ENCODE peak calls at places on chromosome 18, in five cellular contexts. U, B, Y, H and C are unnamed samples. For H3K4me1, the result is how much of the 10 kb centered on the place peaks cover.

GRCh38 chr18:21243041-21243431 is 1.0 kb downstream of the GREB1L start:
- DNase-seq in B (no peak), Y (no peak), H (no peak), U (no peak), C (no peak)

GRCh38 chr18:41206341-41206740 is 748.7 kb upstream of the PIK3C3 start:
- DNase-seq in B (no peak), Y (no peak), H (no peak), U (no peak), C (no peak)

GRCh38 chr18:6376433-6377229 is 38.1 kb downstream of the L3MBTL4 start:
- DNase-seq in H (no peak), Y (no peak), U (no peak), B (no peak), C (no peak)

GRCh38 chr18:69261436-69261835 is 139.3 kb upstream of the DOK6 start:
- DNase-seq in U (no peak), H (no peak), Y (no peak), B (no peak), C (no peak)

GRCh38 chr18:11963991-11964484 is 17.3 kb upstream of the IMPA2 start:
- DNase-seq in Y (no peak), U (no peak), H (no peak), B (no peak), C (no peak)

GRCh38 chr18:69402219-69402989 is 1.7 kb downstream of the DOK6 start:
- DNase-seq in U (no peak), Y (no peak), H (no peak), B (no peak), C (no peak)

GRCh38 chr18:47370052-47370451 is 118.6 kb upstream of the SKOR2 start:
- DNase-seq in B (no peak), Y (no peak), U (no peak), H (no peak), C (no peak)

GRCh38 chr18:9711361-9712129 is 3.4 kb downstream of the RAB31 start:
- DNase-seq in U (peak), Y (no peak), B (peak), H (peak), C (no peak)

GRCh38 chr18:6781846-6782245 is 52.3 kb downstream of the ARHGAP28 start:
- DNase-seq in H (no peak), Y (no peak), U (peak), B (no peak), C (no peak)

GRCh38 chr18:7514796-7515440 is 52.2 kb upstream of the PTPRM start:
- DNase-seq in U (no peak), B (no peak), Y (no peak), H (no peak), C (no peak)

GRCh38 chr18:29002747-29003146 is 825.8 kb upstream of the CDH2 start:
- DNase-seq in H (no peak), B (no peak), Y (no peak), U (no peak), C (no peak)

GRCh38 chr18:2903006-2903405 is 56.2 kb downstream of the EMILIN2 start:
- DNase-seq in Y (peak), B (no peak), H (peak), U (peak), C (no peak)

GRCh38 chr18:13437801-13438506 is 219.4 kb downstream of the LDLRAD4 start:
- DNase-seq in H (peak), Y (no peak), B (no peak), U (no peak), C (no peak)

GRCh38 chr18:36652503-36652902 is 176.3 kb downstream of the TPGS2 start:
- DNase-seq in H (no peak), U (no peak), Y (no peak), B (no peak), C (no peak)

GRCh38 chr18:48191494-48191893 is 217.7 kb downstream of the ZBTB7C start:
- DNase-seq in U (no peak), B (no peak), H (no peak), Y (no peak), C (no peak)

GRCh38 chr18:13213036-13213795 is 5.3 kb upstream of the LDLRAD4 start:
- DNase-seq in Y (no peak), U (no peak), B (no peak), H (no peak), C (no peak)

GRCh38 chr18:74862094-74862493 is 264.4 kb downstream of the ZNF407 start:
- DNase-seq in B (no peak), Y (no peak), U (no peak), H (no peak), C (no peak)

GRCh38 chr18:41753826-41754225 is 201.2 kb upstream of the PIK3C3 start:
- DNase-seq in B (no peak), U (no peak), H (no peak), Y (no peak), C (no peak)

GRCh38 chr18:35524236-35524635 is 26.5 kb upstream of the INO80C start:
- DNase-seq in B (peak), H (no peak), Y (no peak), U (no peak), C (no peak)

GRCh38 chr18:67467188-67467587 is 49.3 kb downstream of the DSEL start:
- DNase-seq in U (no peak), Y (no peak), H (no peak), B (no peak), C (no peak)

GRCh38 chr18:74957588-74958224 is 251.2 kb downstream of the PTGR3 start:
- DNase-seq in U (no peak), Y (no peak), B (no peak), H (no peak), C (no peak)

GRCh38 chr18:2894131-2894840 is 47.5 kb downstream of the EMILIN2 start:
- DNase-seq in H (no peak), B (no peak), U (no peak), Y (no peak), C (no peak)

GRCh38 chr18:11872479-11873136 is 21.4 kb downstream of the CHMP1B start:
- DNase-seq in Y (no peak), H (peak), B (no peak), U (no peak), C (peak)

GRCh38 chr18:47150824-47151366 is 595 bp upstream of the HDHD2 start:
- DNase-seq in H (no peak), B (no peak), U (peak), Y (no peak), C (no peak)

GRCh38 chr18:79104137-79104536 is 34.9 kb downstream of the ATP9B start:
- DNase-seq in Y (no peak), H (no peak), B (no peak), U (no peak), C (no peak)

GRCh38 chr18:40832362-40832761 is 1122.7 kb upstream of the PIK3C3 start:
- DNase-seq in U (no peak), B (no peak), H (no peak), Y (no peak), C (no peak)

DNA sequence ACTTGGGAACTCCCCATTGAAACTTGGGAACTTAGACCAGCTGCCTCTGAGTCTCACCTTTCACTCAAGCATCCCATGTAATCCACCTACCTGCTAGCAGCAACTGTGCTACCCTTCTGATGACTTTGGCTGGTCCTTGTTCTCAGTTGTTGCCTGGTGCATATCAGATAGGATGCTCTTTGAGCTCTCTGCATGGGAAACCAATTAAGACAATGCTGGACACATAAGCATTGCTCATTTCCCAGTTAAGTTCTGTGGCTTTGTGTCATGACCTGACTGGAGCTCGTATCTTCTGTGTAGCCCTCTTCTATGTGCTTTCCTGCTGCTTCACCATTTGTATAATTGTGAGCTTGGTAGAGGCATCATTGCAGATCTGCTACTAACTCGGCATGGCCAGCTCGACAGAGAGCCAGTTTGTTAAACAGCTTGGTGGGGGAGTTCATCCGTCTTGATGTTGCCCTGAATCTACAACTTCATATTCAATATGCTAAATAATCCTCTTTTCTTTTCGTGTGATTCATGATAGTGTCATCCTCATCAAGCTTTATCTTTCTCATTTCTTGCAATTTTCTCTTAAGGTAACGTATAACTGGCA is 447.5 kb upstream of the SLC14A2 start:
- DNase-seq in B (no peak), U (no peak), H (no peak), Y (no peak), C (no peak)
- H3K4me1 ChIP-seq in B (under half), U (under half), H (under half), Y (under half), C (under half)

GRCh38 chr18:54528942-54529376 is 62.1 kb upstream of the DYNAP start:
- DNase-seq in H (no peak), U (no peak), Y (no peak), B (no peak), C (no peak)
- H3K27ac ChIP-seq in H (no peak), U (no peak), Y (no peak), B (no peak), C (no peak)

GRCh38 chr18:8609711-8610441 is 639 bp downstream of the RAB12 start:
- DNase-seq in B (peak), U (no peak), Y (peak), H (no peak), C (no peak)

GRCh38 chr18:8614875-8615274 is 5.6 kb downstream of the RAB12 start:
- DNase-seq in B (no peak), U (no peak), H (no peak), Y (no peak), C (no peak)

GRCh38 chr18:8610442-8610801 is 1.2 kb downstream of the RAB12 start:
- DNase-seq in Y (no peak), H (no peak), U (no peak), B (no peak), C (no peak)

GRCh38 chr18:8608795-8609673 is at the start of gene RAB12:
- DNase-seq in Y (peak), H (peak), B (peak), U (peak), C (peak)

DNA sequence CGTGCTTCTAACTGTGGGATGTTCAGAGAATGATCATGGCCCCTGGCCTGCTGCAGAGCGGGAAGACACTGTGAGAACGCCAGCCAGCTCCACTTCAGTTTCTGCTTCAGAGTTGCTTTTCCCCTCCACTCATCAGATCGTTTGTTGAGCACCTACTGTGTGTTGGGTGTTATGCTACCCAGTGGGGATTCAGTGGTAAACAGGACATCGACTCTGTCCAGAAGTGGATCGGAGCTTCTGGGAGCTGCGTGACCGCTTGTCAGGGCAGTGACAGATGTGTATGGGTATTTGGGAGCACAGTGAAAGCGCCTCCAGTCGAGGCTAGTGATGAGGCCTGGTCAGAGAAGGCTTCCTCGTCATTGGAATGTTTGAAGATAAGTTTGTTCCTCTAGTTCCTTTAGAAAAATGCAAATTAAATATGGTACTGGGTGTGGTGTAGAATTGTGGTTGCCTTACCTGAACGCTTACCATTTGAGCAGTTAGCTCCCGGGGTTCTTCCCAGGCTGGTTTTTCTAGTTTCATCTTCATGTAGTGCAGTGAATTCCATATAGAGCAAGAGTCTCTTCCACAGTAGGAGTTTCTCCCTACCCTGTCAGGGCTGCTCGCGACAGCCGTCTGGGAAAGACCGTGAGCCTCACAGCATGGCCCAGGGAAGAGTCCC is 2.8 kb downstream of the RAB12 start:
- DNase-seq in Y (no peak), B (no peak), H (no peak), U (no peak), C (no peak)
- H3K4me1 ChIP-seq in Y (half or more), B (half or more), H (under half), U (under half), C (half or more)

GRCh38 chr18:44678725-44679055 is 2.0 kb upstream of the SETBP1 start:
- DNase-seq in U (no peak), Y (no peak), B (no peak), H (no peak), C (no peak)

GRCh38 chr18:44681039-44681595 is 429 bp downstream of the SETBP1 start:
- DNase-seq in Y (peak), B (no peak), U (no peak), H (no peak), C (no peak)

GRCh38 chr18:44680271-44681038 is at the start of gene SETBP1:
- DNase-seq in Y (peak), H (peak), U (peak), B (peak), C (peak)

GRCh38 chr18:44679056-44679911 is 1.4 kb upstream of the SETBP1 start:
- DNase-seq in U (peak), Y (peak), B (peak), H (peak), C (peak)

GRCh38 chr18:44679912-44680270 is 797 bp upstream of the SETBP1 start:
- DNase-seq in Y (peak), U (peak), H (peak), B (peak), C (peak)
- H3K27ac ChIP-seq in Y (peak), U (peak), H (peak), B (peak), C (peak)

GRCh38 chr18:38019292-38019691 is 453.7 kb upstream of the CELF4 start:
- DNase-seq in U (no peak), Y (no peak), B (no peak), H (no peak), C (no peak)
- H3K4me1 ChIP-seq in U (under half), Y (under half), B (under half), H (under half), C (under half)

GRCh38 chr18:3935316-3935715 is 485.3 kb downstream of the TGIF1 start:
- DNase-seq in U (no peak), Y (no peak), H (no peak), B (no peak), C (no peak)
- H3K27ac ChIP-seq in U (no peak), Y (no peak), H (no peak), B (no peak), C (no peak)

GRCh38 chr18:77316641-77317040 is 67.0 kb downstream of the GALR1 start:
- DNase-seq in B (no peak), U (no peak), Y (no peak), H (no peak), C (no peak)
- H3K4me1 ChIP-seq in B (under half), U (under half), Y (under half), H (under half), C (under half)

GRCh38 chr18:23498877-23499570 is 4.3 kb upstream of the RMC1 start:
- DNase-seq in H (peak), U (peak), B (peak), Y (peak), C (peak)
- H3K27ac ChIP-seq in H (no peak), U (no peak), B (no peak), Y (no peak), C (no peak)

GRCh38 chr18:63140997-63141776 is 178.4 kb downstream of the BCL2 start:
- DNase-seq in B (no peak), Y (no peak), H (no peak), U (no peak), C (no peak)

GRCh38 chr18:63142502-63143045 is 177.0 kb downstream of the BCL2 start:
- DNase-seq in H (no peak), B (no peak), Y (no peak), U (no peak), C (no peak)

GRCh38 chr18:63144748-63145147 is 174.8 kb downstream of the BCL2 start:
- DNase-seq in Y (no peak), B (no peak), U (no peak), H (no peak), C (no peak)

GRCh38 chr18:63141777-63142176 is 177.8 kb downstream of the BCL2 start:
- DNase-seq in Y (no peak), B (no peak), H (peak), U (no peak), C (no peak)

DNA sequence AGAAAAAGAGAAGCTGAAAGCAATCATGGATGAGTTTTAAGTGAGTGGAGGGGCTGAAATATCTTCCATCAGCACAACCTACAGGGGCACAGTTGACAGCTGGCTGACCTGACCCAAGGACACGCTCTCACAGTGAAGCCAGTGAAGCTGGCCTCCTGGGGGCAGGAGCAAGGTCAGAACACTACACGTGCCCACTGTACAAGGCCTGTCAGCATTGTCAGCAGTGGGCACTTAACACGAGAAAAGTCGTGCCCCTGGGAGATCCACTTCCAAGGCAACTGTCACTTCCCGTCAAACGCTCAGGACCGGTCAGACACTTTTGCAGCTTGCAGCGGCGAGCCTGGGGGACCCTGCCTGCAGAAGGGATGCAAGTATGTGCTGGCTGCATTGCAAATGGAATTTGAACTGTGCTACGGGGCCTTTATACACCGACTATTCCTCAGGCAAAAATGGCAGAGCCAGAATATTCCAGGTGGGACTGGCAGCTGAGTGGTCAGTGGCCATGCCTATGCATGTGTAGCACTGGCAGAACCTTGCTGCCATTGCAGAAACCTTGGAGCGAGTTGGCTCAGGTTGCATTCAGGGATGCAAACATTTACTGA is 176.2 kb downstream of the BCL2 start:
- DNase-seq in Y (no peak), H (no peak), B (no peak), U (no peak), C (no peak)
- H3K4me1 ChIP-seq in Y (half or more), H (under half), B (under half), U (under half), C (under half)

GRCh38 chr18:50654211-50654610 is 94.3 kb downstream of the MAPK4 start:
- DNase-seq in U (no peak), Y (no peak), B (no peak), H (no peak), C (no peak)
- H3K27ac ChIP-seq in U (peak), Y (peak), B (no peak), H (peak), C (peak)